ENCODE peak calls at places on chromosomes 5 and 9, in seven cellular contexts. A is mesenchymal stem cell, Z is H1, P is neuronal stem cell, T is IMR-90, V is mesendoderm, U is H9. S is an unnamed sample. For H3K79me1, the result is how much of the 10 kb centered on the place peaks cover.

GRCh38 chr5:153974131-153974812 is 64.4 kb downstream of the FAM114A2 start:
- DNase-seq in Z (peak), V (peak), U (peak), P (no peak), T (peak), A (peak), S (no peak)

GRCh38 chr9:71302776-71303175 is 181.4 kb upstream of the TRPM3 start:
- DNase-seq in V (no peak), P (no peak), U (no peak), T (no peak), Z (no peak), A (no peak), S (no peak)

GRCh38 chr5:867300-867699 is 16.5 kb upstream of the ZDHHC11 start:
- DNase-seq in Z (no peak), P (no peak), V (no peak), A (no peak), T (no peak), U (no peak), S (no peak)

GRCh38 chr5:78916044-78916443 is 69.1 kb downstream of the ARSB start:
- DNase-seq in A (no peak), V (no peak), T (no peak), P (no peak), U (no peak), Z (no peak), S (no peak)

GRCh38 chr5:143023447-143024096 is 253.4 kb downstream of the ARHGAP26 start:
- DNase-seq in U (no peak), V (no peak), P (no peak), A (no peak), Z (no peak), T (peak), S (no peak)

GRCh38 chr9:129069128-129069824 is 11.6 kb upstream of the DOLPP1 start:
- DNase-seq in U (no peak), Z (no peak), P (no peak), V (peak), T (no peak), A (no peak), S (peak)

GRCh38 chr5:6750142-6750840 is 37.1 kb downstream of the TENT4A start:
- DNase-seq in A (no peak), Z (no peak), P (no peak), V (no peak), T (no peak), U (no peak), S (no peak)

GRCh38 chr9:77997611-77998349 is 33.8 kb downstream of the GNAQ start:
- DNase-seq in A (peak), Z (no peak), V (no peak), T (peak), U (no peak), P (no peak), S (no peak)

GRCh38 chr9:109166771-109167601 is at the start of gene FRRS1L:
- DNase-seq in P (peak), T (no peak), U (peak), V (no peak), A (no peak), Z (peak), S (no peak)

GRCh38 chr9:111276723-111277122 is 53.3 kb downstream of the OR2K2 start:
- DNase-seq in U (no peak), P (no peak), V (no peak), Z (no peak), T (no peak), A (no peak), S (no peak)

GRCh38 chr5:146704949-146705665 is 173.4 kb downstream of the PPP2R2B start:
- DNase-seq in P (no peak), U (no peak), V (no peak), Z (no peak), A (no peak), T (no peak), S (no peak)

GRCh38 chr9:120713257-120714087 is 798 bp downstream of the MEGF9 start:
- DNase-seq in P (no peak), Z (peak), U (peak), V (no peak), A (no peak), T (no peak), S (peak)

GRCh38 chr5:53032188-53032587 is 43.0 kb downstream of the ITGA2 start:
- DNase-seq in A (no peak), T (no peak), V (no peak), Z (no peak), U (no peak), P (no peak), S (no peak)

GRCh38 chr5:136330353-136330913 is 34.9 kb downstream of the TRPC7 start:
- DNase-seq in Z (no peak), U (no peak), V (no peak), A (no peak), T (no peak), P (no peak), S (no peak)

GRCh38 chr9:90523953-90524352 is 118.7 kb downstream of the DIRAS2 start:
- DNase-seq in A (no peak), P (no peak), U (no peak), T (no peak), Z (no peak), V (no peak), S (no peak)

GRCh38 chr9:130899051-130899748 is 2.6 kb upstream of the QRFP start:
- DNase-seq in U (no peak), V (no peak), Z (no peak), P (no peak), T (no peak), A (no peak), S (no peak)

GRCh38 chr9:91075279-91075678 is 273.7 kb downstream of the SYK start:
- DNase-seq in U (no peak), P (no peak), Z (peak), A (no peak), V (peak), T (no peak), S (peak)

GRCh38 chr5:51380603-51381207 is 2.5 kb upstream of the ISL1 start:
- DNase-seq in V (peak), P (peak), A (peak), Z (no peak), U (no peak), T (peak), S (no peak)

GRCh38 chr5:96476654-96477053 is 43.6 kb upstream of the PCSK1 start:
- DNase-seq in V (no peak), U (no peak), T (peak), A (peak), Z (no peak), P (no peak), S (no peak)

GRCh38 chr5:106843812-106844416 is 826.8 kb downstream of the EFNA5 start:
- DNase-seq in Z (no peak), P (no peak), T (no peak), U (no peak), A (peak), V (peak), S (no peak)

GRCh38 chr5:37580106-37580505 is 201.0 kb downstream of the WDR70 start:
- DNase-seq in V (no peak), A (no peak), Z (no peak), T (no peak), P (no peak), U (no peak), S (no peak)

GRCh38 chr5:148846930-148847329 is 20.5 kb downstream of the ADRB2 start:
- DNase-seq in U (no peak), P (no peak), T (peak), V (no peak), A (peak), Z (no peak), S (no peak)

GRCh38 chr9:10050016-10050415 is 562.8 kb downstream of the PTPRD start:
- DNase-seq in V (peak), Z (no peak), A (peak), P (no peak), U (no peak), T (peak), S (no peak)

GRCh38 chr5:1224631-1225030 is 550 bp upstream of the SLC6A18 start:
- DNase-seq in V (no peak), A (no peak), T (no peak), U (no peak), P (no peak), Z (no peak), S (no peak)

GRCh38 chr9:32180597-32180996 is 203.8 kb upstream of the ACO1 start:
- DNase-seq in U (no peak), P (no peak), V (no peak), T (no peak), A (no peak), Z (no peak), S (no peak)

GRCh38 chr9:32177389-32177788 is 207.1 kb upstream of the ACO1 start:
- DNase-seq in Z (no peak), P (no peak), U (no peak), T (no peak), A (no peak), V (no peak), S (no peak)
- H3K79me1 ChIP-seq in Z (under half), P (under half), U (under half), T (under half), A (under half), V (under half), S (under half)

GRCh38 chr5:39198080-39198479 is 21.3 kb downstream of the FYB1 start:
- DNase-seq in Z (no peak), V (no peak), T (no peak), P (no peak), U (no peak), A (no peak), S (no peak)
- H3K79me1 ChIP-seq in Z (under half), V (under half), T (under half), P (under half), U (under half), A (under half), S (under half)

GRCh38 chr9:92973700-92974099 is 26.4 kb downstream of the FGD3 start:
- DNase-seq in Z (peak), V (no peak), P (no peak), T (no peak), A (no peak), U (no peak), S (no peak)
- H3K79me1 ChIP-seq in Z (under half), V (under half), P (under half), T (under half), A (under half), U (under half), S (under half)

GRCh38 chr5:95251185-95251584 is 33.7 kb downstream of the MCTP1 start:
- DNase-seq in V (no peak), U (no peak), T (no peak), P (no peak), A (no peak), Z (no peak), S (no peak)
- H3K79me1 ChIP-seq in V (under half), U (under half), T (under half), P (under half), A (under half), Z (under half), S (under half)

GRCh38 chr5:56330167-56330566 is 97.0 kb upstream of the ANKRD55 start:
- DNase-seq in A (no peak), U (no peak), P (no peak), T (no peak), V (no peak), Z (no peak), S (no peak)
- H3K79me1 ChIP-seq in A (under half), U (under half), P (under half), T (under half), V (under half), Z (under half), S (under half)

GRCh38 chr5:108876451-108876850 is 128.8 kb downstream of the FER start:
- DNase-seq in U (no peak), P (no peak), V (no peak), T (no peak), Z (no peak), A (no peak), S (no peak)
- H3K79me1 ChIP-seq in U (under half), P (under half), V (under half), T (under half), Z (under half), A (under half), S (under half)

GRCh38 chr5:152529456-152529855 is 124.4 kb upstream of the NMUR2 start:
- DNase-seq in T (no peak), A (no peak), P (no peak), U (peak), Z (no peak), V (peak), S (peak)
- H3K79me1 ChIP-seq in T (under half), A (under half), P (under half), U (under half), Z (under half), V (under half), S (under half)

GRCh38 chr5:56145106-56145505 is 88.0 kb downstream of the ANKRD55 start:
- DNase-seq in V (peak), Z (no peak), A (no peak), U (no peak), P (no peak), T (no peak), S (peak)

GRCh38 chr5:56145511-56145910 is 87.6 kb downstream of the ANKRD55 start:
- DNase-seq in A (no peak), P (no peak), Z (no peak), T (no peak), U (no peak), V (no peak), S (no peak)

GRCh38 chr5:56147106-56147505 is 86.0 kb downstream of the ANKRD55 start:
- DNase-seq in Z (no peak), T (no peak), V (no peak), U (no peak), A (no peak), P (no peak), S (peak)

GRCh38 chr5:56147679-56148230 is 85.4 kb downstream of the ANKRD55 start:
- DNase-seq in U (no peak), V (no peak), A (no peak), Z (no peak), T (no peak), P (no peak), S (no peak)

DNA sequence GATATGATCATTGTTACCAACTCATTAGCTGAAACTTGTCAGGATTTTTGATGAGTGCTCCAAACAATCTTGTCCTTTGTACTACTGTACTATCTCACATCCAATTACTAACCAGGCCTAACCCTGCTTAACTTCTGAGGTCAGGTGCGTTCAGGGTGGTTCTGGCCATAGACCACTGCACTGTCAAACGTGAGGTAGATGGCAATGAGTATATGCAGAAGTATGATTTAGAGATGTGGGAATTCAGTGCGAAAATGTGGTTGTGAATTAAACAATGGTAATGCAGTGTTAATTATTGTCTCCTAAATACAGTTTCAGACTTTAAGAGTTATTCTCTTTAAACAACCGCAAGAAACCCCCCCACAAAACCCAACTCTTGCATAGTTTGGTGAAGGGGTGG is 86.5 kb downstream of the ANKRD55 start:
- DNase-seq in Z (no peak), V (no peak), P (no peak), T (no peak), U (no peak), A (no peak), S (no peak)
- H3K79me1 ChIP-seq in Z (under half), V (under half), P (under half), T (under half), U (under half), A (under half), S (under half)

DNA sequence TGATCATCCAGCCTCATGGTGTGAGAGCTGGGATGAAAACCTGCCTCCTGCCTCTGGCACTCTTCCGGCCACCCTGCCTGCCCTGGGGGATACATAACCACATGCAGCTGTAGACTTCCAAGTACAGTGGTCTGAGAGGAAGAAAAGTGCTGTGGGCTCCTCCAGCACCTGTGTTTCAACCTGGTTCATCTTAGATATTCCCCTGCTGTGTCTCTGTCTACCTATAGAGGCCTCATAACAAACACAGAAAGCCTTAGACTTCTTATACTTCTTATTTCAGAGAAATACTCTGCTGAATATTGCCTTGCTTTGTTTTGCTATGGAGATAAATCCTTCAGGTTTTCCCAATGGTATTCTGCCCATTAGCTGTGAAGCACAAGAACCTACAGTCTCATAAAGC is 19.6 kb upstream of the TNFAIP8 start:
- DNase-seq in A (no peak), Z (no peak), U (no peak), P (no peak), V (no peak), T (no peak), S (no peak)
- H3K79me1 ChIP-seq in A (under half), Z (under half), U (under half), P (under half), V (under half), T (under half), S (under half)

GRCh38 chr5:80820685-80821084 is 139.5 kb upstream of the RASGRF2 start:
- DNase-seq in P (no peak), Z (no peak), T (no peak), A (no peak), U (no peak), V (no peak), S (no peak)
- H3K79me1 ChIP-seq in P (under half), Z (under half), T (under half), A (under half), U (under half), V (under half), S (under half)